ENCODE peak calls at places on chromosomes 11 and 22, in six cellular contexts. I, P, O, S, V and U are unnamed samples.

GRCh38 chr22:50581031-50581949 is 1.4 kb downstream of the CHKB start:
- DNase-seq in I (no peak), P (no peak), O (no peak), S (no peak), V (no peak), U (no peak)

GRCh38 chr11:119108151-119108856 is 1.2 kb downstream of the C2CD2L start:
- DNase-seq in I (peak; percentile 33), P (no peak), O (peak; percentile 6), S (no peak), V (peak; percentile 31), U (peak; percentile 80)

GRCh38 chr11:119307219-119307618 is 9.7 kb downstream of the MCAM start:
- DNase-seq in I (no peak), P (no peak), O (no peak), S (no peak), V (no peak), U (peak; percentile 31)

GRCh38 chr11:120236169-120237107 is 3.5 kb upstream of the POU2F3 start:
- DNase-seq in I (peak; percentile 20), P (no peak), O (no peak), S (no peak), V (no peak), U (no peak)

GRCh38 chr11:116525961-116526495 is 246.8 kb downstream of the BUD13 start:
- DNase-seq in I (no peak), P (no peak), O (no peak), S (no peak), V (no peak), U (no peak)

GRCh38 chr11:34745209-34745608 is 124.3 kb downstream of the EHF start:
- DNase-seq in I (no peak), P (no peak), O (no peak), S (no peak), V (peak; percentile 22), U (no peak)

GRCh38 chr22:40819741-40820140 is 595 bp upstream of the SLC25A17 start:
- DNase-seq in I (peak; percentile 52), P (no peak), O (no peak), S (no peak), V (no peak), U (peak; percentile 19)

GRCh38 chr11:81963018-81963417 is 770.6 kb downstream of the FAM181B start:
- DNase-seq in I (peak; percentile 21), P (no peak), O (no peak), S (peak; percentile 1), V (no peak), U (peak; percentile 18)

GRCh38 chr11:66340596-66341501 is 4.1 kb downstream of the BRMS1 start:
- DNase-seq in I (no peak), P (no peak), O (no peak), S (no peak), V (no peak), U (no peak)

GRCh38 chr22:33303109-33303508 is 244.9 kb upstream of the SYN3 start:
- DNase-seq in I (no peak), P (no peak), O (no peak), S (no peak), V (no peak), U (no peak)

GRCh38 chr11:64007160-64007628 is 21.0 kb downstream of the OTUB1 start:
- DNase-seq in I (peak; percentile 25), P (no peak), O (no peak), S (no peak), V (no peak), U (peak; percentile 36)

GRCh38 chr11:2071748-2072385 is 67.3 kb downstream of the IGF2 start:
- DNase-seq in I (peak; percentile 9), P (no peak), O (no peak), S (no peak), V (no peak), U (no peak)

GRCh38 chr11:1921576-1922141 is 2.2 kb downstream of the TNNT3 start:
- DNase-seq in I (peak; percentile 93), P (no peak), O (no peak), S (no peak), V (no peak), U (no peak)

GRCh38 chr11:68903631-68904457 is at the start of the genes IGHMBP2 and MRPL21:
- DNase-seq in I (peak; percentile 87), P (peak; percentile 78), O (peak; percentile 82), S (peak; percentile 67), V (peak; percentile 77), U (peak; percentile 83)

GRCh38 chr11:71342951-71343827 is 90.8 kb upstream of the SHANK2 start:
- DNase-seq in I (peak; percentile 5), P (peak; percentile 62), O (peak; percentile 14), S (no peak), V (no peak), U (no peak)

GRCh38 chr22:42261266-42261665 is 9.2 kb downstream of the TCF20 start:
- DNase-seq in I (peak; percentile 66), P (no peak), O (no peak), S (no peak), V (no peak), U (no peak)

GRCh38 chr22:34804588-34804987 is 261.4 kb upstream of the ISX start:
- DNase-seq in I (no peak), P (no peak), O (no peak), S (no peak), V (no peak), U (no peak)

GRCh38 chr11:17927643-17928343 is 85.1 kb downstream of the SERGEF start:
- DNase-seq in I (peak; percentile 35), P (no peak), O (peak; percentile 48), S (no peak), V (no peak), U (no peak)

GRCh38 chr11:120168108-120168959 is 30.4 kb upstream of the TRIM29 start:
- DNase-seq in I (no peak), P (no peak), O (no peak), S (no peak), V (no peak), U (peak; percentile 26)

GRCh38 chr22:39221999-39222686 is 22.6 kb downstream of the PDGFB start:
- DNase-seq in I (no peak), P (no peak), O (no peak), S (no peak), V (no peak), U (no peak)

GRCh38 chr22:28855355-28856094 is 27.8 kb upstream of the ZNRF3 start:
- DNase-seq in I (peak; percentile 81), P (peak; percentile 21), O (peak; percentile 56), S (peak; percentile 68), V (peak; percentile 22), U (peak; percentile 23)

GRCh38 chr11:105297463-105297862 is 157.9 kb upstream of the CARD18 start:
- DNase-seq in I (peak; percentile 59), P (no peak), O (no peak), S (no peak), V (no peak), U (no peak)

GRCh38 chr22:35589071-35589735 is 27.9 kb downstream of the MB start:
- DNase-seq in I (peak; percentile 88), P (no peak), O (no peak), S (no peak), V (no peak), U (peak; percentile 99)

GRCh38 chr22:24550028-24550901 is 4.7 kb downstream of the GUCD1 start:
- DNase-seq in I (no peak), P (peak; percentile 42), O (no peak), S (no peak), V (no peak), U (peak; percentile 15)

GRCh38 chr22:42431401-42432019 is 693 bp downstream of the NFAM1 start:
- DNase-seq in I (no peak), P (no peak), O (no peak), S (no peak), V (no peak), U (no peak)

GRCh38 chr22:45334068-45334467 is 24.3 kb downstream of the FAM118A start:
- DNase-seq in I (no peak), P (no peak), O (no peak), S (no peak), V (no peak), U (no peak)

GRCh38 chr11:64357904-64358535 is 942 bp upstream of the RPS6KA4 start:
- DNase-seq in I (peak; percentile 21), P (no peak), O (no peak), S (no peak), V (no peak), U (no peak)

GRCh38 chr11:65134240-65134951 is at the start of gene SYVN1:
- DNase-seq in I (peak; percentile 88), P (peak; percentile 90), O (peak; percentile 85), S (peak; percentile 80), V (peak; percentile 87), U (peak; percentile 89)

GRCh38 chr11:9565822-9566560 is 7.5 kb upstream of the WEE1 start:
- DNase-seq in I (peak; percentile 100), P (peak; percentile 45), O (no peak), S (peak; percentile 59), V (peak; percentile 98), U (peak; percentile 99)

GRCh38 chr11:47980093-47980906 is at the start of gene PTPRJ:
- DNase-seq in I (peak; percentile 29), P (peak; percentile 75), O (peak; percentile 68), S (peak; percentile 34), V (peak; percentile 47), U (peak; percentile 39)

GRCh38 chr11:47285969-47286770 is 16.2 kb downstream of the MADD start:
- DNase-seq in I (no peak), P (no peak), O (no peak), S (no peak), V (no peak), U (no peak)

GRCh38 chr11:17978553-17979287 is 34.1 kb downstream of the SERGEF start:
- DNase-seq in I (peak; percentile 62), P (no peak), O (peak; percentile 34), S (no peak), V (peak; percentile 70), U (peak; percentile 73)

GRCh38 chr11:125036933-125037332 is 26.2 kb upstream of the SLC37A2 start:
- DNase-seq in I (peak; percentile 95), P (no peak), O (no peak), S (no peak), V (no peak), U (no peak)

GRCh38 chr22:19765477-19766234 is 5.1 kb downstream of the TBX1 start:
- DNase-seq in I (peak; percentile 40), P (no peak), O (no peak), S (no peak), V (no peak), U (peak; percentile 63)

GRCh38 chr11:116727990-116728389 is 44.8 kb downstream of the BUD13 start:
- DNase-seq in I (no peak), P (no peak), O (no peak), S (no peak), V (no peak), U (no peak)

GRCh38 chr11:124919836-124920755 is 1.0 kb downstream of the HEPN1 start:
- DNase-seq in I (no peak), P (no peak), O (no peak), S (no peak), V (no peak), U (no peak)

GRCh38 chr11:3201677-3202181 is 16.9 kb downstream of the MRGPRG start:
- DNase-seq in I (no peak), P (no peak), O (no peak), S (no peak), V (no peak), U (no peak)